ENCODE peak calls at places on chromosome 17, in four cellular contexts. L is OCI-LY7, K is Peyer's patch, O is fibroblast of lung. I is an unnamed sample.

GRCh38 chr17:79055197-79055596 is 19.4 kb upstream of the ENGASE start:
- DNase-seq in L (no peak), K (no peak), O (no peak), I (no peak)

GRCh38 chr17:60637683-60638082 is 37.7 kb downstream of the PPM1D start:
- DNase-seq in L (no peak), K (no peak), O (no peak), I (no peak)

GRCh38 chr17:33370384-33370783 is 77.3 kb upstream of the ASIC2 start:
- DNase-seq in L (no peak), K (no peak), O (no peak), I (no peak)

GRCh38 chr17:49910094-49910857 is 58.7 kb upstream of the DLX4 start:
- DNase-seq in L (no peak), K (no peak), O (peak), I (no peak)

GRCh38 chr17:73308017-73308823 is 3.6 kb downstream of the CDC42EP4 start:
- DNase-seq in L (no peak), K (peak), O (peak), I (no peak)

GRCh38 chr17:9241371-9241712 is 220.0 kb downstream of the NTN1 start:
- DNase-seq in L (no peak), K (no peak), O (no peak), I (no peak)

GRCh38 chr17:55391244-55391757 is 30.3 kb downstream of the MMD start:
- DNase-seq in L (no peak), K (no peak), O (no peak), I (no peak)

GRCh38 chr17:47801176-47801765 is 20.3 kb downstream of the OSBPL7 start:
- DNase-seq in L (no peak), K (peak), O (no peak), I (no peak)

GRCh38 chr17:17732892-17733670 is 51.8 kb downstream of the RAI1 start:
- DNase-seq in L (no peak), K (no peak), O (peak), I (no peak)

GRCh38 chr17:46772013-46772878 is 46.2 kb downstream of the WNT3 start:
- DNase-seq in L (no peak), K (peak), O (no peak), I (no peak)

GRCh38 chr17:22131740-22132139 is 439.4 kb downstream of the KCNJ18 start:
- DNase-seq in L (no peak), K (no peak), O (no peak), I (no peak)

GRCh38 chr17:59707971-59708425 is 544 bp downstream of the VMP1 start:
- DNase-seq in L (peak), K (no peak), O (no peak), I (no peak)

GRCh38 chr17:36888236-36888957 is 48.9 kb upstream of the LHX1 start:
- DNase-seq in L (no peak), K (no peak), O (no peak), I (no peak)

GRCh38 chr17:82022310-82022980 is at the start of gene CENPX:
- DNase-seq in L (no peak), K (no peak), O (no peak), I (no peak)

GRCh38 chr17:29140051-29140582 is 40.1 kb downstream of the MYO18A start:
- DNase-seq in L (peak), K (peak), O (peak), I (no peak)
- H3K4me3 ChIP-seq in L (peak), K (peak), O (peak), I (peak)

GRCh38 chr17:80859004-80859941 is 132.4 kb upstream of the CHMP6 start:
- DNase-seq in L (no peak), K (no peak), O (peak), I (peak)
- TF ChIP-seq CTCF in L (no peak), K (no peak), O (peak), I (no peak)

DNA sequence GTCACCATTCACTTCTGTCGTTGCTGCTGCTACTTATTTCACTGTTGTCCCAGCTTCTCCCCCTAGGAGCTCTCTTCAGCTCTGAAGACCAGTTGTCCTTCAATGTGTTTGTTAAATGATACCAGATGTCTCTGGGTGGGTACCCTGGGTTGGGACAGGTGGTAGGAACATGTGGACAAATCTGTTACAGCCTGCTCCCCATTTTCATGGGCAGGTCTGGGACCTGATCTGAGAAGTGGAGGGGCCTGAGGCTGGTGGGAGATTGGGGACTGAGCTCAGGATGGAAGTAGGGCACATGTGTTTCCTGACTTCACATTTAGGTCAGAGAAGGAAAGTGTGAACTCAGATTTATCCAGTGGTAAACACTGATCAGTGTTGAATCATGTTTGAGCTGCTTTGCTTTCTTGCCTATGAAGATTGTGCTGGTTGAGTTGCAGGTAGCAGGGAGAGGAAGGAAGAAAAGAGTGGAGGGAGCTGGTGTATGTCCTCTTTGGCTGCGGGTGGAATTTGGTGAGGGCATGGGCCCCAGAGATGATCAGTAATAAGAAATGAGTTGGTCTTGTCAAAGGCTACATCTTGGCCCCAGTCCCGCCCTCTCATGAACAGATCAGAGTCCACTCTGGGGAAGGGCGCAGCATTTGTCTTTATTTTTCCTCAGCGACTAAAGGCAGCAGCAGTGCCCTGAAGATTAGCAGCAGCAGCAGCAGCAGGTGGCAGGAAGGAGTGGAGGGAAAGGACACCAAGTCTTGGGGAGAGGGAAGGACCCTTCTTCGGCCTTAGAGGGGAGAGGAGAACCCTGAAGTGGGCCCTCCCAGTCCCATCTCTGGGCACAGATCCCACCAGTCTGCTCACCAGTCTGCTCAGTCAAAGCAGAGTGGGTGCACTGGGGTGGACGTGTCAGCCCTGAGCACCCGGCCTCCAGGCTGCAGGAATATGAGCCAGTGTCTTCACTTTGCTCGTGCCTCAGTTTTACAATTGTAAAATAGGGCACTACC is 6.1 kb upstream of the EFTUD2 start:
- DNase-seq in L (no peak), K (peak), O (no peak), I (peak)
- H3K4me3 ChIP-seq in L (no peak), K (no peak), O (no peak), I (no peak)

DNA sequence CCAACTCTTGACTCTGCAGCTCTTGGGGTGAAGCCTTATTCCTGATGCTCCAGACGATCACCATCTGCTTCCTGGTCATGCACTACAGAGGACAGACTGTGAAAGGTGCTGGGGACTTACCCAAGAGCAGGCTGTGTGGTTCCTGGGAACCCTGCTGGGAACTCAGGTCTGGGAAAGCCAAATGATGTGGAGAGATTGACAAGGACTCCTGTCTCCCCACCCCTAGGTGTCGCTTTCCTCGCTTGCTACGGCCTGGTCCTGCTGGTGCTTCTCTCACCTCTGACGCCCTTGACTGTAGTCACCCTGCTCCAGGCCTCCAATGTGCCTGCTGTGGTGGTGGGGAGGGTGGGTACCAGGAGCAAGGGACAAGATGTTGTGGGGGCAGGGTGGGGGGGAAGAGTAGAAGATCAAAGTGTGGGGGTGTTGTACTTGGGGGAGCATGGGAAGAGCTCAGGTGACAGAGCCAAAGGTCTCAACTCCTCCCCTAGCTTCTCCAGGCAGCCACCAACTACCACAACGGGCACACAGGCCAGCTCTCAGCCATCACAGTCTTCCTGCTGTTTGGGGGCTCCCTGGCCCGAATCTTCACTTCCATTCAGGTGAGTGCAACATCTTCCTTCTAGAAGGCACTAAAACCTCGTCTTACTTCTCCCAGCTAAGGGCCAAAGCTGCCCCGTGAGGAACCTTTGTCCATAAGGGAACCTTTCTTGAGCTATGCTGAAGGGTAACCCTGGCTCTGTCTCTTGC is 3.0 kb downstream of the SOX15 start:
- DNase-seq in L (peak), K (peak), O (no peak), I (no peak)
- TF ChIP-seq CTCF in L (peak), K (no peak), O (no peak), I (no peak)